ENCODE peak calls at places on chromosomes 7 and 10, in seven cellular contexts. Z is fibroblast of mammary gland, Q is DND-41, G is GM13976, W is fibroblast of villous mesenchyme, E is neural progenitor cell, D is PC-9. Y is an unnamed sample.

GRCh38 chr10:121792198-121792597 is 135.6 kb downstream of the ATE1 start:
- DNase-seq in D (no peak), E (no peak), G (no peak), Z (peak), W (peak), Q (no peak), Y (no peak)

GRCh38 chr7:106609416-106609815 is 51.5 kb downstream of the CCDC71L start:
- DNase-seq in G (no peak), W (peak), Z (peak), E (no peak), Q (no peak), D (no peak), Y (no peak)

GRCh38 chr10:96261930-96262329 is 9.4 kb downstream of the BLNK start:
- DNase-seq in G (no peak), D (no peak), Z (no peak), E (no peak), W (no peak), Q (no peak), Y (no peak)

GRCh38 chr7:30165590-30165989 is 30.8 kb downstream of the MTURN start:
- DNase-seq in E (no peak), W (no peak), Q (no peak), G (no peak), Z (no peak), D (no peak), Y (no peak)

GRCh38 chr10:63542835-63543575 is 21.8 kb downstream of the REEP3 start:
- DNase-seq in E (no peak), W (peak), G (no peak), Z (peak), Q (no peak), D (no peak), Y (no peak)

GRCh38 chr10:92667078-92667477 is 22.7 kb upstream of the HHEX start:
- DNase-seq in Q (no peak), D (no peak), W (no peak), E (no peak), G (no peak), Z (no peak), Y (no peak)

GRCh38 chr7:149854611-149855367 is 16.6 kb downstream of the ZNF862 start:
- DNase-seq in Z (peak), G (no peak), Q (peak), E (peak), W (peak), D (peak), Y (no peak)

GRCh38 chr7:29405891-29406290 is 157.7 kb upstream of the PRR15 start:
- DNase-seq in D (no peak), E (no peak), W (no peak), G (no peak), Q (no peak), Z (no peak), Y (no peak)

GRCh38 chr10:33136271-33136670 is 178.2 kb upstream of the ITGB1 start:
- DNase-seq in Q (no peak), G (no peak), E (no peak), W (peak), D (no peak), Z (peak), Y (no peak)

GRCh38 chr7:137975223-137975622 is 26.7 kb downstream of the CREB3L2 start:
- DNase-seq in E (peak), W (peak), G (peak), D (no peak), Q (no peak), Z (peak), Y (no peak)

GRCh38 chr10:72695496-72695895 is 3.6 kb downstream of the MCU start:
- DNase-seq in Q (no peak), G (no peak), W (no peak), E (no peak), D (peak), Z (no peak), Y (no peak)

GRCh38 chr10:131858583-131859340 is 42.0 kb upstream of the PPP2R2D start:
- DNase-seq in Z (no peak), D (no peak), W (no peak), E (no peak), Q (no peak), G (no peak), Y (no peak)

GRCh38 chr7:91310829-91311460 is 46.7 kb downstream of the FZD1 start:
- DNase-seq in Q (no peak), D (no peak), G (no peak), E (peak), W (peak), Z (peak), Y (no peak)

GRCh38 chr10:124296813-124297788 is 121.6 kb downstream of the OAT start:
- DNase-seq in G (no peak), Q (no peak), W (no peak), E (no peak), Z (no peak), D (no peak), Y (no peak)

GRCh38 chr10:103855424-103855823 is at the start of gene SH3PXD2A:
- DNase-seq in D (no peak), G (peak), W (no peak), Q (peak), Z (no peak), E (peak), Y (peak)

GRCh38 chr10:103226011-103226410 is 19.7 kb upstream of the RPEL1 start:
- DNase-seq in G (no peak), Z (no peak), W (no peak), E (no peak), Q (no peak), D (no peak), Y (no peak)

GRCh38 chr7:42734568-42734967 is 177.3 kb downstream of the C7orf25 start:
- DNase-seq in Z (no peak), G (no peak), W (peak), Q (no peak), D (no peak), E (no peak), Y (no peak)

GRCh38 chr10:95655571-95656290 is 780 bp downstream of the ALDH18A1 start:
- DNase-seq in W (peak), E (peak), D (no peak), G (peak), Z (peak), Q (peak), Y (peak)

GRCh38 chr7:20721086-20721485 is 65.6 kb downstream of the SP8 start:
- DNase-seq in Q (no peak), E (peak), W (no peak), D (no peak), G (no peak), Z (no peak), Y (no peak)

GRCh38 chr7:23298141-23298851 is 843 bp upstream of the MALSU1 start:
- DNase-seq in Q (no peak), W (peak), G (no peak), E (no peak), Z (no peak), D (peak), Y (no peak)

GRCh38 chr10:118278649-118279048 is 63.5 kb downstream of the FAM204A start:
- DNase-seq in Z (no peak), G (no peak), E (no peak), Q (no peak), W (peak), D (peak), Y (no peak)

GRCh38 chr7:2646680-2647571 is 15.1 kb downstream of the TTYH3 start:
- DNase-seq in Q (no peak), W (no peak), G (no peak), Z (no peak), E (peak), D (no peak), Y (no peak)

GRCh38 chr10:80529604-80530003 is 8.1 kb upstream of the SH2D4B start:
- DNase-seq in Q (no peak), Z (no peak), E (no peak), G (no peak), W (peak), D (no peak), Y (no peak)

GRCh38 chr7:86469680-86470295 is 173.9 kb upstream of the GRM3 start:
- DNase-seq in Q (peak), E (peak), Z (peak), G (peak), W (peak), D (peak), Y (peak)

GRCh38 chr10:58508316-58508715 is 4.4 kb upstream of the BICC1 start:
- DNase-seq in E (no peak), W (peak), Z (peak), D (no peak), Q (no peak), G (no peak), Y (no peak)

GRCh38 chr7:91299952-91300775 is 35.9 kb downstream of the FZD1 start:
- DNase-seq in Z (no peak), D (no peak), W (no peak), E (no peak), G (no peak), Q (no peak), Y (no peak)

GRCh38 chr10:125370578-125370977 is 210.2 kb upstream of the CTBP2 start:
- DNase-seq in G (no peak), Q (no peak), D (no peak), E (peak), Z (no peak), W (no peak), Y (peak)

GRCh38 chr10:130454543-130455000 is 318.4 kb downstream of the GLRX3 start:
- DNase-seq in D (no peak), E (no peak), Q (no peak), Z (no peak), W (no peak), G (no peak), Y (no peak)

GRCh38 chr7:6226194-6226799 is 46.1 kb downstream of the CYTH3 start:
- DNase-seq in G (no peak), D (peak), E (no peak), W (peak), Z (peak), Q (no peak), Y (no peak)

GRCh38 chr10:21292763-21293517 is 232.5 kb downstream of the SKIDA1 start:
- DNase-seq in Z (peak), Q (no peak), D (peak), W (peak), G (no peak), E (peak), Y (peak)

GRCh38 chr7:122143376-122143750 is 686 bp downstream of the AASS start:
- DNase-seq in W (peak), Q (no peak), E (peak), D (no peak), G (peak), Z (peak), Y (peak)

GRCh38 chr10:79202188-79203013 is 133.6 kb downstream of the ZMIZ1 start:
- DNase-seq in E (peak), Z (no peak), G (peak), D (no peak), Q (peak), W (peak), Y (no peak)

GRCh38 chr7:140661124-140661523 is 11.6 kb upstream of the ADCK2 start:
- DNase-seq in G (no peak), W (no peak), Z (no peak), E (no peak), D (no peak), Q (no peak), Y (no peak)
- TF ChIP-seq CTCF in G (no peak), W (peak), Z (no peak), E (peak), D (no peak), Q (peak), Y (no peak)

GRCh38 chr10:52774600-52775106 is 2.1 kb upstream of the MBL2 start:
- DNase-seq in G (no peak), D (no peak), W (no peak), Q (no peak), Z (no peak), E (no peak), Y (no peak)
- TF ChIP-seq CTCF in G (no peak), D (no peak), W (no peak), Q (no peak), Z (no peak), E (no peak), Y (no peak)

DNA sequence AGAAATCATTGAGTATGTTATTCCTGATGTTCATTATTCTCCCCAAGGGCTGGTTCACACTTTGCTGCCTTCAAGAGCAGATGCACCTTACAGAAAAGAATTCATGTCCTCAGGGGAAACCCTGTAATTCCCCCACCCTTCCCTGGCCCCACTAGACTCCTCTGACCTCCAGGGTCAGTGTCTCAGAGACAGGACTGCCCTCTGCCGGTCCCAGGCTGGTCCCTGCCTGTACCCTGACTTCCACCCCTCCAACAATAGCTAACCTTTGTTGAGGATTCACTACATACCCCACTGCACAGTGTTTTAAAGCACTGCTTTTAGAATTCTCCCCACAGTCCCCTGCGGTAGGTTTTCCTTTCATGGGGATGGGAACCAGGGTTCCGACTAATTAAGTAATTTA is 4.4 kb upstream of the SEPHS1 start:
- DNase-seq in W (no peak), D (no peak), Q (no peak), Z (no peak), G (peak), E (peak), Y (no peak)
- TF ChIP-seq CTCF in W (no peak), D (no peak), Q (no peak), Z (no peak), G (peak), E (peak), Y (no peak)

GRCh38 chr7:129373651-129374428 is 60.4 kb upstream of the STRIP2 start:
- DNase-seq in G (no peak), Z (no peak), D (no peak), E (no peak), Q (no peak), W (no peak), Y (no peak)

GRCh38 chr7:129376076-129376777 is 58.0 kb upstream of the STRIP2 start:
- DNase-seq in E (peak), Z (peak), D (no peak), G (peak), Q (peak), W (peak), Y (no peak)

GRCh38 chr7:129381710-129382484 is 52.3 kb upstream of the STRIP2 start:
- DNase-seq in G (no peak), W (no peak), Q (no peak), E (no peak), D (no peak), Z (no peak), Y (no peak)

GRCh38 chr7:129375221-129375938 is 58.9 kb upstream of the STRIP2 start:
- DNase-seq in G (no peak), D (no peak), Q (no peak), Z (no peak), E (peak), W (no peak), Y (no peak)

DNA sequence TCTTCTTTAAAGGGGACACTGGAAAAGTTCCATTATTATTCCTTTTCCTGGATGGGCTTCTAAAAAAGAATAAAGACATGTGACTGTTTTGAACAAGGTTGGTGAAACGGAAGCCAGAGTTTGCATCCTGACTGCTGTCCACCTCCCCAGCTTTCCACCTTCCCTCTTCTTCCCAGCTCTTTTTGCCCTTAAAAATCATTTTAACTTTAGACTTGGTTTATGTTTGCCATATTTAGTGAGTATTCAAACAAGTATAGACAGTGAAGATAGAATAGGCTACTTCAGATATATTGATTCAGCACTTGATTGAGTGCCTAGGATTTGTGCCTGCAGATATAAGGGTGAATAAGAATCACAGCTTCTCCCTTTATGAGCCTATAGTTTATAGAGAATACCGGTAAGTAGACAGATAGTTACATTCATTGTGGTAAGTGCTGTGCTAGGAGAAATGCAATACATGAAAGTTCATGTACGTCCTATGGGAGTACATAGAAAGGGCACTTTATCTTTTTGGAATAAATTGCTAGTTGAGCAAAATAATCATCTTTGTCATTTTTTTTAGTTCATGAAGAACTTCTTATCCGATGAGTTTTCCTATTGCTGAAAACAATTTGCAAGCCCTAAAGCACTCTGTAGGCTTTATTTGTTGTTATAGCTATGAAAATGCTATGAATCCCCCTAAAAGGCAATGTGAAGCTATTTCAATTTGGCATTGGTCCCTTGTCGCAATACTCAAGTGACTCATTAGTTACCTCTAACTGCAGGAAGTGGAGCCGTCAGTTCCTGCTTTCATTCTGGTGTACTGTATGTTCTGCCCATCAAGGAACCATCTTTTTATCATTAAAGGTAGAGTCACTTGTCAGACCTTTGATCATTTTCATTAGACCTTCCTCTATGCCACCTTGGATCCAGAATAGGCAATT is 57.2 kb upstream of the STRIP2 start:
- DNase-seq in Q (no peak), Z (peak), W (peak), E (no peak), G (peak), D (peak), Y (no peak)
- TF ChIP-seq CTCF in Q (no peak), Z (no peak), W (no peak), E (no peak), G (peak), D (peak), Y (no peak)

DNA sequence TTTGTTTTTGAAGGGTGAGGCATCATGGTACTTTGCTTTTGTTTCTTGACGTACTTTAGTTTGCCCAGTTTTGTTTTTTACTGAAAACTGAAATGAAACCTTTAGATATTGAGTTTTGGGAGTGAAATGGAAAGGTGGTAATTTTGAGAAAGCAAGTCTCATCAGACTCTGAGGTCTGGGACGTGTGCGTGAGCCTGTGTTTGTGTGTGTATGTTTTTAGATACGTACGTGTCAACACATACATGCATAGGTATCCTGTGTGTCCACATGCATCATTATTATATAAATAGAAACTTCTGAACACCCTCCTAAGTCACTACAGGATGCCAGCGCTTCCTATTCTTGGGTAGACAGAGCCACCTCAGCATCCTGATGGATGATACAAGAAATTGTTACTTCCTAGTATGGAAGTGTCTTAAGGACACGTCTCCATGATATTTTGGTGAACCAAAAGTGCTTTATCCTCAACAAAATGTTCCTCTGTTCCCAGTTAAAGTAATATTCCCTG is 47.8 kb downstream of the PROSER2 start:
- DNase-seq in E (no peak), D (no peak), Z (no peak), Q (no peak), W (no peak), G (no peak), Y (no peak)
- TF ChIP-seq CTCF in E (no peak), D (no peak), Z (no peak), Q (no peak), W (no peak), G (no peak), Y (no peak)

DNA sequence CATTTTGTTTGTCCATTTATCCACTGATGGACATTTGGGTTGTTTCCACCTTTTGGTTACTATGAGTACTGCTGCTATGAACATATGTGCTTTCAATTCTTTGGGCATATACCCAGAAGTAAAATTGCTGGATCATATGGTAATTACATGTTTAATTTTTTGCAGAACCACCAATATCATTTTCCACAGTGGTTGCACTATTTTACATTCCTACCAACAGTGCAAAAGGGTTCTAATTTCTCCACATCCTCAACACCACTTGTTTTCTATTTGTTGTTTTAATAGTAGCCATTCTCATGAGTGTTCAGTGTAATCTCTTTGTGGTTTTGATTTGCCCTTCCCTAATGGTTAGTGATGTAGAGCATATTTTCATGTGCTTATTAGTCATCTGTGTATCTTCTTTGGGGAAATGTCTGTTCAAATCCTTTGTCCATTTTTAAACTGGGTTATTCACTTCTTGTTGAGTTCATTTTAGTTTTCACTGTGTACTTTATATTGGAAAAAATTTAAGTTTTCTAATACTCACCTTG is 101.9 kb downstream of the HIBADH start:
- DNase-seq in Q (no peak), G (no peak), W (peak), Z (peak), D (no peak), E (no peak), Y (no peak)
- TF ChIP-seq CTCF in Q (no peak), G (no peak), W (peak), Z (peak), D (no peak), E (no peak), Y (no peak)